ENCODE peak calls at places on chromosomes 4 and X, in six cellular contexts. F is AG09309; H is dermis blood vessel endothelial cell; E is KG1; K is stimulated activated CD8-positive, alpha-beta memory T cell treated with anti-CD3 and anti-CD28 coated beads, Interleukin-4, amount 100 ng/mL, for 24 hours; T is cardiac fibroblast. P is an unnamed sample.

GRCh38 chrX:63754860-63755579 is 30.0 kb downstream of the ARHGEF9 start:
- DNase-seq in K (peak), F (peak), H (peak), T (peak), E (peak), P (peak)

GRCh38 chr4:10164877-10165283 is 48.3 kb upstream of the WDR1 start:
- DNase-seq in E (no peak), K (no peak), T (peak), F (no peak), H (peak), P (no peak)

GRCh38 chr4:176001171-176002006 is 64.3 kb upstream of the WDR17 start:
- DNase-seq in F (no peak), K (no peak), E (no peak), T (peak), H (peak), P (no peak)

GRCh38 chrX:41095962-41096955 is 11.0 kb downstream of the USP9X start:
- DNase-seq in H (no peak), K (no peak), F (no peak), E (no peak), T (no peak), P (no peak)

GRCh38 chr4:133865606-133866327 is 335.8 kb downstream of the PABPC4L start:
- DNase-seq in K (no peak), F (no peak), T (peak), E (no peak), H (no peak), P (no peak)

GRCh38 chrX:134604701-134605271 is 53.5 kb downstream of the PLAC1 start:
- DNase-seq in E (no peak), T (peak), F (no peak), K (no peak), H (peak), P (no peak)

GRCh38 chr4:180436366-180436765 is 1806.8 kb upstream of the TENM3 start:
- DNase-seq in T (no peak), H (no peak), E (no peak), K (no peak), F (no peak), P (no peak)

GRCh38 chr4:44493924-44494323 is 45.3 kb upstream of the KCTD8 start:
- DNase-seq in E (no peak), H (peak), F (no peak), K (no peak), T (peak), P (no peak)

GRCh38 chr4:42344260-42344659 is 53.0 kb upstream of the SHISA3 start:
- DNase-seq in K (no peak), T (no peak), E (no peak), F (no peak), H (no peak), P (no peak)

GRCh38 chr4:152063301-152064235 is 302.8 kb upstream of the GATB start:
- DNase-seq in H (no peak), T (no peak), K (no peak), E (no peak), F (no peak), P (no peak)

GRCh38 chr4:10180603-10180926 is 64.0 kb upstream of the WDR1 start:
- DNase-seq in T (no peak), F (no peak), H (no peak), E (no peak), K (no peak), P (no peak)

GRCh38 chr4:69196209-69196965 is 18.2 kb downstream of the UGT2B11 start:
- DNase-seq in K (no peak), T (no peak), F (no peak), H (no peak), E (no peak), P (no peak)

GRCh38 chr4:182385897-182386296 is 142.7 kb downstream of the TENM3 start:
- DNase-seq in F (no peak), T (no peak), K (no peak), E (no peak), H (no peak), P (no peak)

GRCh38 chrX:116009348-116009747 is 161.2 kb upstream of the AGTR2 start:
- DNase-seq in K (no peak), T (no peak), H (no peak), F (no peak), E (no peak), P (no peak)

GRCh38 chrX:64350047-64350446 is 45.2 kb downstream of the MTMR8 start:
- DNase-seq in T (no peak), H (no peak), K (no peak), F (no peak), E (no peak), P (no peak)

GRCh38 chr4:2105559-2105958 is 46.4 kb downstream of the NAT8L start:
- DNase-seq in K (no peak), T (no peak), H (no peak), F (no peak), E (no peak), P (no peak)

GRCh38 chr4:140037353-140038030 is 116.5 kb downstream of the MAML3 start:
- DNase-seq in E (no peak), F (peak), T (peak), K (no peak), H (peak), P (no peak)

GRCh38 chr4:113759696-113760093 is 1.8 kb downstream of the CAMK2D start:
- DNase-seq in F (no peak), E (no peak), T (no peak), H (peak), K (no peak), P (no peak)

GRCh38 chrX:29478336-29479069 is 736.9 kb upstream of the MAGEB2 start:
- DNase-seq in E (no peak), F (no peak), H (peak), T (peak), K (no peak), P (peak)

GRCh38 chrX:129520151-129520550 is 3.1 kb downstream of the SMARCA1 start:
- DNase-seq in F (no peak), E (no peak), T (no peak), H (no peak), K (no peak), P (no peak)

GRCh38 chr4:71765349-71765748 is 18.5 kb downstream of the GC start:
- DNase-seq in F (peak), K (no peak), E (no peak), T (no peak), H (no peak), P (no peak)

GRCh38 chr4:71495454-71495853 is 156.6 kb downstream of the SLC4A4 start:
- DNase-seq in F (no peak), E (no peak), T (no peak), H (no peak), K (no peak), P (no peak)

GRCh38 chr4:10118355-10119004 is 1.9 kb upstream of the WDR1 start:
- DNase-seq in H (no peak), T (no peak), E (no peak), K (no peak), F (no peak), P (no peak)

GRCh38 chr4:152415980-152416379 is 119.9 kb downstream of the FBXW7 start:
- DNase-seq in T (peak), F (peak), K (no peak), H (no peak), E (no peak), P (no peak)

GRCh38 chrX:17547658-17548057 is 172.7 kb downstream of the NHS start:
- DNase-seq in T (peak), H (peak), K (no peak), F (no peak), E (no peak), P (no peak)

GRCh38 chr4:139872274-139872673 is 206.7 kb downstream of the MGST2 start:
- DNase-seq in K (no peak), E (peak), T (peak), F (peak), H (peak), P (no peak)

GRCh38 chr4:149344436-149344835 is 471.2 kb downstream of the IQCM start:
- DNase-seq in E (no peak), K (no peak), T (peak), F (no peak), H (peak), P (no peak)

GRCh38 chrX:69060631-69061408 is 104.4 kb downstream of the PJA1 start:
- DNase-seq in E (no peak), K (no peak), H (peak), F (no peak), T (peak), P (no peak)

GRCh38 chr4:101160792-101161592 is 186.3 kb downstream of the PPP3CA start:
- DNase-seq in T (no peak), F (no peak), K (no peak), E (no peak), H (peak), P (no peak)

GRCh38 chrX:21725498-21725897 is 32.4 kb downstream of the SMPX start:
- DNase-seq in F (no peak), T (no peak), H (peak), K (no peak), E (no peak), P (no peak)

GRCh38 chr4:106893903-106894302 is 142.2 kb downstream of the DKK2 start:
- DNase-seq in K (no peak), F (no peak), E (no peak), T (no peak), H (no peak), P (no peak)